ENCODE peak calls at places on chromosomes 1 and 21, in nine cellular contexts. U is tibial nerve; Y is endodermal cell; W is CD8-positive, alpha-beta memory T cell; H is pancreas; V is right lobe of liver; F is effector memory CD4-positive, alpha-beta T cell; X is heart right ventricle; R is GM12878. K is an unnamed sample.

GRCh38 chr1:48048064-48048463 is 50.9 kb upstream of the TRABD2B start:
- DNase-seq in W (no peak), Y (no peak), V (no peak), X (peak; percentile 58), H (no peak), F (no peak), R (no peak), U (peak; percentile 30), K (no peak)

GRCh38 chr1:53575141-53575947 is 116.1 kb downstream of the DMRTB1 start:
- DNase-seq in F (no peak), V (no peak), R (no peak), H (no peak), U (no peak), X (no peak), Y (peak; percentile 50), W (no peak), K (no peak)

GRCh38 chr1:205430631-205431305 is 8.9 kb upstream of the LEMD1 start:
- DNase-seq in U (peak; percentile 26), X (peak; percentile 51), H (peak; percentile 41), R (peak; percentile 13), V (peak; percentile 42), F (peak; percentile 24), Y (peak; percentile 94), W (peak; percentile 42), K (no peak)

GRCh38 chr21:39030127-39030884 is 152.9 kb downstream of the PSMG1 start:
- DNase-seq in Y (peak; percentile 95), V (no peak), W (no peak), X (no peak), F (no peak), R (no peak), H (no peak), U (no peak), K (no peak)

GRCh38 chr21:36478941-36479340 is 981 bp downstream of the CLDN14 start:
- DNase-seq in V (peak; percentile 43), H (no peak), Y (peak; percentile 70), X (no peak), W (no peak), U (no peak), R (no peak), F (no peak), K (no peak)

GRCh38 chr1:42926870-42927242 is 31.8 kb downstream of the SLC2A1 start:
- DNase-seq in U (no peak), X (no peak), H (no peak), F (no peak), V (no peak), W (no peak), R (no peak), Y (peak; percentile 55), K (no peak)

GRCh38 chr1:203327684-203328457 is 22.6 kb downstream of the BTG2 start:
- DNase-seq in V (no peak), Y (no peak), H (no peak), R (no peak), F (peak; percentile 76), U (peak; percentile 66), X (peak; percentile 60), W (peak; percentile 64), K (no peak)

GRCh38 chr1:171898956-171899355 is 57.7 kb downstream of the DNM3 start:
- DNase-seq in U (peak; percentile 8), H (no peak), W (no peak), F (no peak), V (no peak), Y (peak; percentile 67), X (no peak), R (no peak), K (no peak)

GRCh38 chr1:184419734-184420161 is 32.9 kb downstream of the C1orf21 start:
- DNase-seq in U (no peak), R (no peak), V (no peak), F (no peak), W (no peak), X (no peak), H (no peak), Y (no peak), K (no peak)

GRCh38 chr1:181208967-181209366 is 120.5 kb downstream of the IER5 start:
- DNase-seq in W (no peak), U (no peak), V (no peak), X (no peak), F (no peak), H (no peak), R (no peak), Y (no peak), K (no peak)

GRCh38 chr1:10253755-10254154 is 43.4 kb downstream of the KIF1B start:
- DNase-seq in Y (no peak), F (no peak), U (peak; percentile 31), R (no peak), W (no peak), V (no peak), H (peak; percentile 24), X (peak; percentile 41), K (peak; percentile 11)

DNA sequence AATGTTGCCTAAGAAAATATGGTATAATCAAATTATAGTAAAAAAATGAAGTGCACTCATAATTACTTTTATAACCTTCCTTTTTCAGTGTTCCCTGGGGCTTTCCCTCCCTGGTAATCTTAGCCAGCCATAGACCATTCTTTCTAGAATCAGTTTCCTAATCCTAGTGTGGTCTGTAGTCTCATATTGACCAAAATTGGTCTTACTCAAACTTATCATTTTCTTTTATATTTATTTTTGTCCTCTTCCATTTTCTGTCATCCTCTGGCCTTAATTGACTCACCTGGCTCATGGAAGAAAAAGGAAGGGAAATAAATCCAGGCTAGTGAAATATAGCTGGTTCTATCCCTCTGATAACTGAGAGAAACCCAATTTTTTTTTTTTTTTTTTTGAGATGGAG is 70.9 kb upstream of the BMP8A start:
- DNase-seq in V (no peak), X (no peak), U (no peak), Y (no peak), R (no peak), F (no peak), W (no peak), H (no peak), K (no peak)
- H3K36me3 ChIP-seq in V (peaks cover 4% of the 10 kb centered on the region), X (no peaks in the 10 kb centered on the region), U (no peaks in the 10 kb centered on the region), Y (peaks cover 83% of the 10 kb centered on the region), R (peaks cover 10% of the 10 kb centered on the region), F (peaks cover 26% of the 10 kb centered on the region), W (peaks cover 27% of the 10 kb centered on the region), H (peaks cover 22% of the 10 kb centered on the region), K (peaks cover 13% of the 10 kb centered on the region)

DNA sequence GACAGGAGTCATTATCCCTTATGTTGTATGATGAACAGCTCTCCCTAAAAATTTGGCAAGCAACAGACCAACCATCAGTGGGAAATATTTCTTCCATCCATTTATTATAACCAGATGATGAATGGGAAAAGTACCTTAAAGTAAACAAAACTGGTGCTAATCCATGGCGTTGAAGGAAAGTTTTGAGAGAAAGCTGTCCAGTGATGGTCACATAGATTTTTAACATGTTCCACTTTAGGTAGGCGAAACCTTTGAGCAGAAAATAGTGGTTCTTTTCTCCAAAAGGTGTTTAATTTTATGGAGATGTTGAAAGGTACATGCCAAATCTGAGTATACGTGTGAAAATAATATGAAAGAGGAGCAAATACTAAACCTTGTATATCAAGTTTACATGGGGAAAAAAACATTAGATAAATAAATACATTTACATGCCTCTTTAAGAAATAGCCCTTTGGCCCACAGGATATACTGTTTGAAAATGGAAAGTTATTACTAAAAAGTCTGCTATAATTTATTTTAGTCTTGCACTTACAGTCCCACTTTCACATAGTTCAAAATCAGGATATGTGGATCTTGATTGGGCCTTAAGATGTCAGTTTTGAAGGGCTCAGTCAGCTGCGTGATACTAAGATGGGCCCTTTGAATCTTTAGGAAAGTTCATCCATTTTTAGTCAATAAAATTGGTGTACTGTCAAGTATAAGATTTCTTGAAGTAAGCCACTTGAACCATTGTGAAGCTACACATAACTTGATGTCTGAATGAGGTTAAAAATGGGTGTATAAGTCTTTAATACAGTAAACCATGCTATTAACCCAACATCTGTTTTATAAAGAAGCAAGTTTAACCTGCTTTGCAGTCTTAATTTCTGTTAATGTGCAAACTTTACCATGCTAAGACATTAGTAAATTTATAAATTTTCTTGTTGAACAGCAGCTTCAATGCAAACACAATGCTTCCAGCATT is 10.5 kb downstream of the RPL5 start:
- DNase-seq in F (no peak), U (no peak), R (no peak), H (no peak), Y (no peak), V (no peak), W (no peak), X (no peak), K (no peak)
- H3K36me3 ChIP-seq in F (peaks cover 59% of the 10 kb centered on the region), U (peaks cover 17% of the 10 kb centered on the region), R (peaks cover 34% of the 10 kb centered on the region), H (peaks cover 60% of the 10 kb centered on the region), Y (peaks cover 71% of the 10 kb centered on the region), V (peaks cover 27% of the 10 kb centered on the region), W (peaks cover 61% of the 10 kb centered on the region), X (no peaks in the 10 kb centered on the region), K (peaks cover 14% of the 10 kb centered on the region)

DNA sequence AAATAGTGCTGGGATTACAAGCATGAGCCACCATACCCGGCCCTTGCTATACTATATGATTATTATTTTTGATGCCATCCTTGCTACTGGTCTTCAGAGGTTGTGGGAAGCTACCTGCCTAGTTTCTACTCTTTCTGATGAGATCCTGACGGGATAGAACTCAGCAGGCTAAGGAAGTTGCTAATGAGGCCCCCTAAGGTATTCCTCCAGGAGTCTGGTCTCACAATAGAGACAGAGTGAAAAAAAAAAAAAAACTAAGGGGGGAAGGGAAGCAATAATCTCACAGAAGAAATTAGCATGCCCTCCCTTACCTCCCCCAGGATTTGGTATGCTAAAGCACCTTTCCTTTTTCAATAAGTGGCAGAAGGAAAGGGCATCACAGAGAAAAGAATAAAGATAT is 17.6 kb downstream of the INTS3 start:
- DNase-seq in W (no peak), R (no peak), H (no peak), X (no peak), V (no peak), F (no peak), Y (peak; percentile 80), U (no peak), K (no peak)
- H3K36me3 ChIP-seq in W (peaks cover 52% of the 10 kb centered on the region), R (peaks cover 42% of the 10 kb centered on the region), H (peaks cover 9% of the 10 kb centered on the region), X (peaks cover 5% of the 10 kb centered on the region), V (peaks cover 13% of the 10 kb centered on the region), F (peaks cover 68% of the 10 kb centered on the region), Y (peaks cover 75% of the 10 kb centered on the region), U (peaks cover 6% of the 10 kb centered on the region), K (peaks cover 24% of the 10 kb centered on the region)

GRCh38 chr21:34128124-34128523 is 54.7 kb downstream of the MRPS6 start:
- DNase-seq in Y (peak; percentile 53), X (no peak), U (no peak), W (no peak), V (no peak), F (no peak), R (no peak), H (no peak), K (peak; percentile 28)

GRCh38 chr21:34129971-34130597 is 56.7 kb downstream of the MRPS6 start:
- DNase-seq in R (no peak), H (no peak), Y (peak; percentile 81), F (no peak), X (no peak), U (no peak), V (no peak), W (no peak), K (no peak)

GRCh38 chr21:34130598-34130985 is 57.2 kb downstream of the MRPS6 start:
- DNase-seq in F (no peak), V (no peak), Y (no peak), H (no peak), U (no peak), W (no peak), R (no peak), X (no peak), K (no peak)

GRCh38 chr21:34129039-34129891 is 55.9 kb downstream of the MRPS6 start:
- DNase-seq in U (peak; percentile 38), Y (peak; percentile 67), X (peak; percentile 79), H (peak; percentile 26), V (no peak), W (no peak), R (no peak), F (peak; percentile 32), K (peak; percentile 38)

DNA sequence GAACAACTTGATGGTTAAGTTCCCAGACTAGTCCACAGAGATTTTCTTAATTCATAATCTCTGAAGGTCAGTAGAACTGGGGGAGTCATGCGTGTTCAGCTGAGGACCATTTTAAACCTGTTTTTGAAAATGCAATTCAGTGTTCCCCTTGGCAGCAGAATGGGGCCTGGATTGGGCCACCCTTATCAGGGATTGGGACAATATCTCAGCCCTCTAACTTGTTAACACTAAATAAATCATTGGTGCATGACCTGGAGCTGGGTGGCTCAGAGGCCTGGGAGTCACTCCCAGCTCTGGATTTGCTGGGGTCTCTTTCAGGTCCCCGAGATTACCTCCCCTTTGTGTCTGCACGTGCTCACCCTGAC is 55.3 kb downstream of the MRPS6 start:
- DNase-seq in V (no peak), R (no peak), X (no peak), U (no peak), Y (no peak), H (no peak), F (no peak), W (no peak), K (no peak)
- H3K36me3 ChIP-seq in V (no peaks in the 10 kb centered on the region), R (peaks cover 40% of the 10 kb centered on the region), X (no peaks in the 10 kb centered on the region), U (no peaks in the 10 kb centered on the region), Y (peaks cover 99% of the 10 kb centered on the region), H (peaks cover 6% of the 10 kb centered on the region), F (peaks cover 7% of the 10 kb centered on the region), W (no peaks in the 10 kb centered on the region), K (peaks cover 4% of the 10 kb centered on the region)

K was measured in thoracic aorta.